ENCODE peak calls at places on chromosomes 16 and 17, in five cellular contexts. J, V, B, C and K are unnamed samples.

GRCh38 chr17:5591966-5592365 is 7.7 kb upstream of the NLRP1 start:
- DNase-seq in B (no peak), V (no peak), J (no peak), C (no peak), K (no peak)

GRCh38 chr17:27520571-27521185 is 64.4 kb downstream of the KSR1 start:
- DNase-seq in B (no peak), V (no peak), J (no peak), C (no peak), K (no peak)

GRCh38 chr16:4846503-4846900 is 586 bp downstream of the GLYR1 start:
- DNase-seq in J (no peak), C (no peak), V (peak), B (peak), K (no peak)

GRCh38 chr16:2460391-2460713 is 443 bp downstream of the TEDC2 start:
- DNase-seq in C (no peak), J (no peak), V (no peak), B (no peak), K (no peak)

GRCh38 chr16:57394444-57394843 is 10.1 kb upstream of the CCL17 start:
- DNase-seq in J (no peak), V (no peak), C (no peak), B (peak), K (no peak)

GRCh38 chr17:78865682-78866390 is 25.2 kb upstream of the USP36 start:
- DNase-seq in C (peak), B (peak), J (peak), V (peak), K (peak)

GRCh38 chr16:54007504-54007903 is 279.1 kb downstream of the IRX3 start:
- DNase-seq in V (no peak), B (no peak), C (no peak), J (no peak), K (no peak)

GRCh38 chr16:29983420-29984136 is 9.9 kb downstream of the TAOK2 start:
- DNase-seq in B (peak), V (no peak), C (no peak), J (no peak), K (no peak)

GRCh38 chr16:50267151-50267631 is 840 bp downstream of the ADCY7 start:
- DNase-seq in J (no peak), B (no peak), V (no peak), C (no peak), K (no peak)

GRCh38 chr17:74217036-74217725 is 3.8 kb downstream of the TTYH2 start:
- DNase-seq in J (no peak), B (no peak), V (no peak), C (no peak), K (no peak)

GRCh38 chr17:4480929-4481898 is 17.5 kb upstream of the SPNS2 start:
- DNase-seq in J (no peak), B (no peak), V (no peak), C (no peak), K (no peak)

GRCh38 chr16:52573365-52574104 is 26.6 kb upstream of the TOX3 start:
- DNase-seq in C (no peak), J (no peak), V (no peak), B (no peak), K (no peak)